ENCODE peak calls at places on chromosome 15, in five cellular contexts. One of them, this sample, is unnamed.

GRCh38 chr15:41564286-41564959 is 5.4 kb downstream of the TYRO3 start:
- DNase-seq in AG09309: no peak
- DNase-seq in fibroblast of villous mesenchyme: peak; percentile 49
- DNase-seq in foreskin fibroblast: no peak
- DNase-seq in cardiac fibroblast: peak; percentile 64
- DNase-seq in this sample: no peak

GRCh38 chr15:90598053-90598577 is 68.4 kb downstream of the CRTC3 start:
- DNase-seq in AG09309: no peak
- DNase-seq in fibroblast of villous mesenchyme: peak; percentile 54
- DNase-seq in foreskin fibroblast: no peak
- DNase-seq in cardiac fibroblast: peak; percentile 14
- DNase-seq in this sample: no peak

GRCh38 chr15:101009176-101009575 is 90.0 kb downstream of the LRRK1 start:
- DNase-seq in AG09309: no peak
- DNase-seq in fibroblast of villous mesenchyme: no peak
- DNase-seq in foreskin fibroblast: no peak
- DNase-seq in cardiac fibroblast: no peak
- DNase-seq in this sample: no peak

GRCh38 chr15:83248151-83248851 is 36.2 kb downstream of the BNC1 start:
- DNase-seq in fibroblast of villous mesenchyme: peak; percentile 73
- DNase-seq in AG09309: peak; percentile 21
- DNase-seq in cardiac fibroblast: peak; percentile 82
- DNase-seq in foreskin fibroblast: peak; percentile 47
- DNase-seq in this sample: peak; percentile 70

GRCh38 chr15:99155961-99156443 is 51.1 kb downstream of the SYNM start:
- DNase-seq in cardiac fibroblast: peak; percentile 14
- DNase-seq in foreskin fibroblast: peak; percentile 14
- DNase-seq in fibroblast of villous mesenchyme: peak; percentile 85
- DNase-seq in AG09309: no peak
- DNase-seq in this sample: no peak

GRCh38 chr15:25176991-25177954 is 222.5 kb downstream of the SNRPN start:
- DNase-seq in AG09309: no peak
- DNase-seq in cardiac fibroblast: no peak
- DNase-seq in fibroblast of villous mesenchyme: no peak
- DNase-seq in foreskin fibroblast: no peak
- DNase-seq in this sample: no peak

GRCh38 chr15:100570282-100570681 is 31.7 kb downstream of the LINS1 start:
- DNase-seq in foreskin fibroblast: no peak
- DNase-seq in AG09309: no peak
- DNase-seq in fibroblast of villous mesenchyme: peak; percentile 11
- DNase-seq in cardiac fibroblast: peak; percentile 10
- DNase-seq in this sample: no peak

GRCh38 chr15:69668963-69669362 is 216.3 kb downstream of the RPLP1 start:
- DNase-seq in fibroblast of villous mesenchyme: no peak
- DNase-seq in foreskin fibroblast: no peak
- DNase-seq in AG09309: no peak
- DNase-seq in cardiac fibroblast: no peak
- DNase-seq in this sample: no peak

GRCh38 chr15:99542828-99543227 is 23.0 kb upstream of the MEF2A start:
- DNase-seq in foreskin fibroblast: no peak
- DNase-seq in fibroblast of villous mesenchyme: no peak
- DNase-seq in AG09309: no peak
- DNase-seq in cardiac fibroblast: peak; percentile 21
- DNase-seq in this sample: no peak

GRCh38 chr15:87489902-87490301 is 766.6 kb downstream of the NTRK3 start:
- DNase-seq in cardiac fibroblast: no peak
- DNase-seq in foreskin fibroblast: no peak
- DNase-seq in AG09309: no peak
- DNase-seq in fibroblast of villous mesenchyme: no peak
- DNase-seq in this sample: no peak

GRCh38 chr15:50114381-50114780 is 4.7 kb downstream of the ATP8B4 start:
- DNase-seq in fibroblast of villous mesenchyme: no peak
- DNase-seq in AG09309: no peak
- DNase-seq in foreskin fibroblast: no peak
- DNase-seq in cardiac fibroblast: no peak
- DNase-seq in this sample: no peak

GRCh38 chr15:29135702-29136426 is 133.8 kb downstream of the NSMCE3 start:
- DNase-seq in cardiac fibroblast: no peak
- DNase-seq in fibroblast of villous mesenchyme: no peak
- DNase-seq in foreskin fibroblast: no peak
- DNase-seq in AG09309: no peak
- DNase-seq in this sample: no peak

GRCh38 chr15:68330911-68331310 is 53.4 kb downstream of the FEM1B start:
- DNase-seq in AG09309: no peak
- DNase-seq in cardiac fibroblast: no peak
- DNase-seq in foreskin fibroblast: no peak
- DNase-seq in fibroblast of villous mesenchyme: no peak
- DNase-seq in this sample: no peak

GRCh38 chr15:25763206-25763880 is 99.8 kb downstream of the ATP10A start:
- DNase-seq in foreskin fibroblast: no peak
- DNase-seq in AG09309: no peak
- DNase-seq in fibroblast of villous mesenchyme: no peak
- DNase-seq in cardiac fibroblast: no peak
- DNase-seq in this sample: no peak

GRCh38 chr15:70096975-70097336 is 761 bp downstream of the TLE3 start:
- DNase-seq in fibroblast of villous mesenchyme: no peak
- DNase-seq in cardiac fibroblast: peak; percentile 28
- DNase-seq in AG09309: no peak
- DNase-seq in foreskin fibroblast: no peak
- DNase-seq in this sample: no peak

GRCh38 chr15:67777773-67778172 is 47.5 kb upstream of the SKOR1 start:
- DNase-seq in cardiac fibroblast: no peak
- DNase-seq in foreskin fibroblast: no peak
- DNase-seq in AG09309: no peak
- DNase-seq in fibroblast of villous mesenchyme: no peak
- DNase-seq in this sample: no peak

GRCh38 chr15:79431636-79432344 is at the start of gene MINAR1:
- DNase-seq in AG09309: no peak
- DNase-seq in cardiac fibroblast: peak; percentile 42
- DNase-seq in foreskin fibroblast: peak; percentile 42
- DNase-seq in fibroblast of villous mesenchyme: peak; percentile 39
- DNase-seq in this sample: peak; percentile 40

GRCh38 chr15:78312551-78312950 is 13.1 kb upstream of the SKIC8 start:
- DNase-seq in foreskin fibroblast: no peak
- DNase-seq in cardiac fibroblast: no peak
- DNase-seq in fibroblast of villous mesenchyme: no peak
- DNase-seq in AG09309: no peak
- DNase-seq in this sample: no peak

DNA sequence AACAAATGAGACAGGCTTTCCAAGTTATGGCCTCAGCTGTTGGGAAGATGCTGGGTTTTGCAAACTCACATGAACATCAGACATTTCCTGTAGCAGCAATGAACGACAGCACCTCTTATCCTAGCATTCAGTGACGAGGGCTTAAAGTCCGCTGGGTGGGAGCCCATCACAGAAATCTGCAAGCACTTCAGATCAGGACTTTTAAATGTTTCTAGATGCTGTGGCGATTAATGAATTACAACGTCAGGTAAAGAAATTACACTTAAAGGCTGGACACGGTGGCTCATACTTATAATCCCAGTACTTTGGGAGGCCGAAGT is 3.8 kb downstream of the AEN start:
- DNase-seq in foreskin fibroblast: no peak
- DNase-seq in AG09309: no peak
- DNase-seq in cardiac fibroblast: no peak
- DNase-seq in fibroblast of villous mesenchyme: no peak
- DNase-seq in this sample: no peak
- H3K4me3 ChIP-seq in foreskin fibroblast: peak overlapping the region; percentile 82
- H3K4me3 ChIP-seq in AG09309: no peak overlapping the region
- H3K4me3 ChIP-seq in cardiac fibroblast: no peak overlapping the region
- H3K4me3 ChIP-seq in fibroblast of villous mesenchyme: peak overlapping the region; percentile 29
- H3K4me3 ChIP-seq in this sample: no peak overlapping the region

DNA sequence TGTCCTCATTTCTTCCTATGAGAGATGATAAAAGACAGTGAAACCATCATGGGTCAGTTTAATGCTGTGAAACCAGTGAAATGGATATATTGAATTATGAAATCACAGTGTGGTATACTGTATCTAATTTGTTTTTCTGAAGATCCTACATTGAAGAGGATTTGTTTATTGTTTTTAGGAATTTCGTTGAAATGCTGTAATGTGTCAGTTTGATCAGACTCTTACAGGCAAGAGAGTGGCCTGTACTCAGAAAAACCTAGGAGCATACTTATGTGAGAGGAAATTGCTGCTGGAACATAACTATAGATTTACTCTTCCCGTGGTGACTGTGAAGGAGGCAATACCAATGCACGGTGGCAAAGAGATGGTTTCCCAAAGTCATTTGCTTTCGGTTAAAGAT is 29.1 kb upstream of the ONECUT1 start:
- DNase-seq in AG09309: no peak
- DNase-seq in fibroblast of villous mesenchyme: no peak
- DNase-seq in cardiac fibroblast: no peak
- DNase-seq in foreskin fibroblast: no peak
- DNase-seq in this sample: no peak
- H3K4me3 ChIP-seq in AG09309: no peak overlapping the region
- H3K4me3 ChIP-seq in fibroblast of villous mesenchyme: no peak overlapping the region
- H3K4me3 ChIP-seq in cardiac fibroblast: no peak overlapping the region
- H3K4me3 ChIP-seq in foreskin fibroblast: no peak overlapping the region
- H3K4me3 ChIP-seq in this sample: no peak overlapping the region

DNA sequence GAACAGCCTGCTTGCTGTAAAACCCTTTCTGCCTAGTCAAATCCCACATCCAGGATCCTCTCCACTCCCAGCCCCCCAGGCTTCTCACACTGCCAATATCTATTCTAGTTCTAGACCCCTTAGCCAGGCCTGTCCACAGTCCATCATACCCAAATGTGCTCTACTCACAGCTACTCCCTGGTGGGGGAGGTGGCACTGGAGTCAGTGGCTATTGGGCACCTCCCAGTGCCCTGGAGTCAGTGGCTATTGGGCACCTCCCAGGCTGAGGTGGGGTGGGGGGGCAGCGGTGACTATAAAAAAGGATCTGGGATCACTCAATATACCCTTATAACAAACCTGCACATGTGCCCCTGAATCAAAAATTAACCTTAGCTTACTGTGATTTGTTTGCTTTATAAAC is 773 bp upstream of the DISP2 start:
- DNase-seq in cardiac fibroblast: no peak
- DNase-seq in AG09309: no peak
- DNase-seq in foreskin fibroblast: no peak
- DNase-seq in fibroblast of villous mesenchyme: no peak
- DNase-seq in this sample: no peak
- H3K4me3 ChIP-seq in cardiac fibroblast: no peak overlapping the region
- H3K4me3 ChIP-seq in AG09309: no peak overlapping the region
- H3K4me3 ChIP-seq in foreskin fibroblast: no peak overlapping the region
- H3K4me3 ChIP-seq in fibroblast of villous mesenchyme: no peak overlapping the region
- H3K4me3 ChIP-seq in this sample: no peak overlapping the region

GRCh38 chr15:74381481-74381880 is 14.0 kb upstream of the CYP11A1 start:
- DNase-seq in fibroblast of villous mesenchyme: no peak
- DNase-seq in AG09309: no peak
- DNase-seq in cardiac fibroblast: no peak
- DNase-seq in foreskin fibroblast: no peak
- DNase-seq in this sample: no peak
- H3K4me3 ChIP-seq in fibroblast of villous mesenchyme: no peak overlapping the region
- H3K4me3 ChIP-seq in AG09309: no peak overlapping the region
- H3K4me3 ChIP-seq in cardiac fibroblast: no peak overlapping the region
- H3K4me3 ChIP-seq in foreskin fibroblast: no peak overlapping the region
- H3K4me3 ChIP-seq in this sample: no peak overlapping the region

DNA sequence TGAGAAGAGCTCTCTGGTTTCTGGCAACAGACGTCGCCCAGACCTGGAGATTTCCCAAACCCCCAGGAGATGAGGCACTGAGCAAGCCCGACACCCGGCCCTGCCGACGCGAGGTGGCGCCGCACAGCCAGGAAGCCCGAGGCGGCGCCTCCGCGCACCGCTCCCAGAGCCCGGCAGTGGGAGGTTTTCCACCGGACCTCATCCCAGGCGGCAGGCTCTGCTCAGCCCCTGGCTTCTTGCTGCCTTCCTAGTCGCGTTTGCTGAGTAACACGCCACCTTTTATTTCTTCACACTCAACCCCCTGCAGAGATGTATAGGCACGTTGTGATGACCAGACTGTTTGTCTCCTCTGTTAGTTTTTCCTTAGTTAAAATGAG is 56.3 kb upstream of the ARRDC4 start:
- DNase-seq in cardiac fibroblast: peak; percentile 69
- DNase-seq in foreskin fibroblast: peak; percentile 38
- DNase-seq in AG09309: peak; percentile 3
- DNase-seq in fibroblast of villous mesenchyme: peak; percentile 68
- DNase-seq in this sample: peak; percentile 49
- H3K4me3 ChIP-seq in cardiac fibroblast: no peak overlapping the region
- H3K4me3 ChIP-seq in foreskin fibroblast: peak overlapping the region; percentile 19
- H3K4me3 ChIP-seq in AG09309: no peak overlapping the region
- H3K4me3 ChIP-seq in fibroblast of villous mesenchyme: no peak overlapping the region
- H3K4me3 ChIP-seq in this sample: no peak overlapping the region

GRCh38 chr15:62454567-62455172 is 289.6 kb upstream of the C2CD4B start:
- DNase-seq in cardiac fibroblast: no peak
- DNase-seq in foreskin fibroblast: no peak
- DNase-seq in AG09309: no peak
- DNase-seq in fibroblast of villous mesenchyme: no peak
- DNase-seq in this sample: peak; percentile 37

GRCh38 chr15:62455441-62455921 is 290.4 kb upstream of the C2CD4B start:
- DNase-seq in fibroblast of villous mesenchyme: no peak
- DNase-seq in foreskin fibroblast: no peak
- DNase-seq in AG09309: no peak
- DNase-seq in cardiac fibroblast: no peak
- DNase-seq in this sample: no peak

GRCh38 chr15:62459875-62460274 is 294.8 kb upstream of the C2CD4B start:
- DNase-seq in cardiac fibroblast: no peak
- DNase-seq in foreskin fibroblast: no peak
- DNase-seq in AG09309: no peak
- DNase-seq in fibroblast of villous mesenchyme: no peak
- DNase-seq in this sample: no peak

GRCh38 chr15:62456011-62456920 is 291.2 kb upstream of the C2CD4B start:
- DNase-seq in foreskin fibroblast: no peak
- DNase-seq in fibroblast of villous mesenchyme: no peak
- DNase-seq in cardiac fibroblast: no peak
- DNase-seq in AG09309: no peak
- DNase-seq in this sample: no peak

GRCh38 chr15:62457100-62457499 is 292.0 kb upstream of the C2CD4B start:
- DNase-seq in cardiac fibroblast: no peak
- DNase-seq in fibroblast of villous mesenchyme: no peak
- DNase-seq in AG09309: no peak
- DNase-seq in foreskin fibroblast: no peak
- DNase-seq in this sample: no peak
- H3K4me3 ChIP-seq in cardiac fibroblast: no peak overlapping the region
- H3K4me3 ChIP-seq in fibroblast of villous mesenchyme: no peak overlapping the region
- H3K4me3 ChIP-seq in AG09309: no peak overlapping the region
- H3K4me3 ChIP-seq in foreskin fibroblast: no peak overlapping the region
- H3K4me3 ChIP-seq in this sample: no peak overlapping the region